ENCODE peak calls at places on chromosomes 3 and 15, in eight cellular contexts. G is left lung, Z is right lobe of liver, O is ascending aorta, C is right atrium auricular region, J is esophagus squamous epithelium, Y is heart right ventricle, D is DND-41. T is an unnamed sample. For H3K27me3, the result is how much of the 10 kb centered on the place peaks cover.

GRCh38 chr15:38611228-38611627 is 46.6 kb upstream of the RASGRP1 start:
- DNase-seq in G (no peak), Z (no peak), O (no peak), C (no peak), J (no peak), Y (no peak), D (peak), T (peak)

GRCh38 chr15:65355173-65355982 is 22.4 kb downstream of the IGDCC3 start:
- DNase-seq in G (no peak), Z (no peak), O (no peak), C (no peak), J (no peak), Y (no peak), D (no peak), T (no peak)

GRCh38 chr15:80507131-80507530 is 102.9 kb downstream of the ARNT2 start:
- DNase-seq in G (no peak), Z (no peak), O (no peak), C (no peak), J (no peak), Y (no peak), D (no peak), T (no peak)

GRCh38 chr3:37813403-37813802 is 48.3 kb upstream of the CTDSPL start:
- DNase-seq in G (no peak), Z (no peak), O (no peak), C (no peak), J (no peak), Y (no peak), D (no peak), T (no peak)

GRCh38 chr3:32575451-32575850 is 4.8 kb upstream of the DYNC1LI1 start:
- DNase-seq in G (no peak), Z (no peak), O (no peak), C (no peak), J (no peak), Y (no peak), D (no peak), T (no peak)

GRCh38 chr3:157693762-157694161 is 190.5 kb upstream of the VEPH1 start:
- DNase-seq in G (no peak), Z (no peak), O (no peak), C (no peak), J (no peak), Y (no peak), D (no peak), T (no peak)

GRCh38 chr3:63662500-63662899 is 10.0 kb downstream of the SNTN start:
- DNase-seq in G (no peak), Z (no peak), O (no peak), C (no peak), J (no peak), Y (no peak), D (no peak), T (no peak)

GRCh38 chr3:99236576-99236975 is 335.1 kb upstream of the DCBLD2 start:
- DNase-seq in G (no peak), Z (no peak), O (no peak), C (no peak), J (no peak), Y (no peak), D (no peak), T (no peak)

GRCh38 chr15:31439328-31439727 is 112.7 kb downstream of the KLF13 start:
- DNase-seq in G (no peak), Z (no peak), O (no peak), C (no peak), J (no peak), Y (no peak), D (no peak), T (no peak)

GRCh38 chr15:80530737-80531365 is 126.7 kb downstream of the ARNT2 start:
- DNase-seq in G (no peak), Z (no peak), O (no peak), C (no peak), J (no peak), Y (no peak), D (no peak), T (no peak)

GRCh38 chr3:189132125-189132744 is 39.5 kb upstream of the TPRG1 start:
- DNase-seq in G (peak), Z (no peak), O (no peak), C (peak), J (no peak), Y (peak), D (peak), T (peak)

GRCh38 chr3:184656991-184657669 is 54.7 kb downstream of the MAGEF1 start:
- DNase-seq in G (no peak), Z (no peak), O (no peak), C (no peak), J (no peak), Y (no peak), D (no peak), T (no peak)

GRCh38 chr3:119145500-119146167 is at the start of gene TEX55:
- DNase-seq in G (no peak), Z (no peak), O (no peak), C (no peak), J (no peak), Y (peak), D (no peak), T (no peak)

GRCh38 chr3:154684021-154684420 is 254.0 kb upstream of the GPR149 start:
- DNase-seq in G (no peak), Z (no peak), O (no peak), C (no peak), J (no peak), Y (no peak), D (peak), T (no peak)

GRCh38 chr3:63878394-63879089 is 14.9 kb downstream of the ATXN7 start:
- DNase-seq in G (no peak), Z (peak), O (no peak), C (no peak), J (no peak), Y (no peak), D (no peak), T (no peak)

GRCh38 chr15:67839358-67839928 is 402 bp downstream of the RNU6-1 start:
- DNase-seq in G (no peak), Z (no peak), O (no peak), C (no peak), J (no peak), Y (no peak), D (peak), T (no peak)

GRCh38 chr3:60047426-60048200 is 997.8 kb upstream of the CFAP20DC start:
- DNase-seq in G (no peak), Z (no peak), O (no peak), C (no peak), J (no peak), Y (no peak), D (no peak), T (no peak)

GRCh38 chr3:189513281-189514151 is 117.7 kb upstream of the TP63 start:
- DNase-seq in G (no peak), Z (no peak), O (no peak), C (no peak), J (no peak), Y (no peak), D (no peak), T (no peak)

GRCh38 chr15:39404767-39405173 is 176.1 kb upstream of the THBS1 start:
- DNase-seq in G (no peak), Z (no peak), O (no peak), C (peak), J (no peak), Y (no peak), D (no peak), T (no peak)

GRCh38 chr15:85711590-85712192 is 83.0 kb downstream of the KLHL25 start:
- DNase-seq in G (no peak), Z (no peak), O (no peak), C (no peak), J (no peak), Y (no peak), D (no peak), T (no peak)

GRCh38 chr15:57708047-57708446 is 1.5 kb downstream of the POLR2M start:
- DNase-seq in G (no peak), Z (no peak), O (no peak), C (no peak), J (no peak), Y (no peak), D (no peak), T (no peak)

GRCh38 chr3:82329300-82329699 is 567.9 kb upstream of the GBE1 start:
- DNase-seq in G (no peak), Z (no peak), O (no peak), C (no peak), J (no peak), Y (no peak), D (no peak), T (no peak)

GRCh38 chr3:49880581-49881328 is 11.0 kb upstream of the CAMKV start:
- DNase-seq in G (no peak), Z (no peak), O (no peak), C (no peak), J (no peak), Y (no peak), D (no peak), T (no peak)

GRCh38 chr15:73081321-73081958 is 29.2 kb downstream of the NEO1 start:
- DNase-seq in G (no peak), Z (no peak), O (no peak), C (no peak), J (no peak), Y (peak), D (peak), T (no peak)

GRCh38 chr15:69636516-69636915 is 183.9 kb downstream of the RPLP1 start:
- DNase-seq in G (no peak), Z (no peak), O (no peak), C (no peak), J (no peak), Y (no peak), D (no peak), T (no peak)
- H3K27me3 ChIP-seq in G (under half), Z (under half), O (under half), C (under half), J (under half), Y (under half), D (under half), T (under half)

GRCh38 chr15:48650931-48651330 is 5.4 kb upstream of the FBN1 start:
- DNase-seq in G (no peak), Z (no peak), O (no peak), C (no peak), J (no peak), Y (no peak), D (no peak), T (no peak)

GRCh38 chr15:48645558-48646330 is at the start of gene FBN1:
- DNase-seq in G (peak), Z (peak), O (peak), C (peak), J (peak), Y (peak), D (peak), T (no peak)

GRCh38 chr15:48646364-48646763 is 855 bp upstream of the FBN1 start:
- DNase-seq in G (no peak), Z (no peak), O (no peak), C (no peak), J (no peak), Y (no peak), D (no peak), T (no peak)

GRCh38 chr15:48644827-48645557 is 517 bp downstream of the FBN1 start:
- DNase-seq in G (peak), Z (peak), O (no peak), C (no peak), J (no peak), Y (peak), D (peak), T (no peak)

GRCh38 chr15:48647963-48648362 is 2.5 kb upstream of the FBN1 start:
- DNase-seq in G (no peak), Z (no peak), O (no peak), C (no peak), J (no peak), Y (no peak), D (no peak), T (no peak)
- TF ChIP-seq CTCF in G (no peak), Z (no peak), O (no peak), C (peak), J (no peak), Y (no peak), D (no peak), T (no peak)

DNA sequence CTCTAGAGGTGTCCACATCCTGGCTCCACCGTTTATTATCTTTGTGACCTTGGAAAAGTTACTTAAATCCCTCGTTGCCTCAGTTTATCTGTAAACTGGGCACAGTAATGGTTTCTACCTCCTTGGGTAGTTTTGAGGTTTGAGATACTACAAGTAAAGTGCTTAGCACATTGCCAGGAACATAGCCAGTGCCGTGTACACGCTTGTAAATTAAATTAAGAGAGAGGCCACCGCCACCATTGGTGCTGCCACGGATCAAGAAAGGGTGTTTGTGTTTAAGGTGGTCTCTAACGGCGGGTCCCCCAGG is 5.8 kb upstream of the WNT7A start:
- DNase-seq in G (no peak), Z (no peak), O (no peak), C (no peak), J (no peak), Y (no peak), D (no peak), T (no peak)
- H3K27me3 ChIP-seq in G (under half), Z (under half), O (under half), C (under half), J (under half), Y (under half), D (under half), T (under half)

DNA sequence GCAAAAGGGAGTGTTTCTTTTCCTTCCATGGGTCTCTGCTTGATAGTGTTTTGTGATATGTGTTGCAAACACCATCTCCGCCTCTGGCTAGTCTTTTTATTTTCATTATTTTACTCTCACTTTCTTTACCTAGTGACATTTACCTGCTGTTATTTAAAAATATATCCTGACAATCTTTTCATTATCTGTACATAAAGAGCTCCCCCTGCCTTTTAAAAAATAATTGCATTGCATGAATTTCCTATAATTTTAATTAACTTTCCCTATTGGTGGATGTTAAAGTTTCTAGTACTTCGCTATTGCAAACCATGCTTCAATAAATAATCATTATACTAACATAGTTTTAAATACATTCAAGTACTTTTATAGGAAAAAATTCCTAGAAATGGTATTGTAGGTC is 48.8 kb upstream of the GCNT3 start:
- DNase-seq in G (no peak), Z (no peak), O (no peak), C (no peak), J (no peak), Y (no peak), D (no peak), T (no peak)
- TF ChIP-seq CTCF in G (no peak), Z (no peak), O (no peak), C (no peak), J (no peak), Y (peak), D (peak), T (no peak)

DNA sequence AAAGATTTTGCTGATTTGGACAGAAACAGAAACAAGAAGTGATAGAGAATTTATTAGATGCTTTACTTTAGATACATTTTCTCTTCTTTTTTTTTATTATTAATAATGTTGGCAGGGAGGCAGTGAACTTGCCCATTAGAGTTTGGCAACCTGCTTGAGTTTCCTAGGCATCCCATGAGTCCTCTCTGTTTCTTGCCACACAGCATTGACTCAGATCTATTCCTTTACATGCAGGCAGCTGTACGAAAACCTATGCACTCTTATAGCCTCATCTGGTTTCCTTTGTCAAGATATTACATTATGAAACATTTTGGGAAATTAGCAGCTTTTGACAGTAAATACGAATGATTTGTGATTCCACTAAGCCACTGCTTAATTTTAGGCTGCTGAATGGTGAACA is 23.2 kb downstream of the IL1RAP start:
- DNase-seq in G (no peak), Z (no peak), O (no peak), C (no peak), J (no peak), Y (no peak), D (no peak), T (no peak)
- H3K27me3 ChIP-seq in G (under half), Z (under half), O (under half), C (under half), J (under half), Y (under half), D (under half), T (under half)

GRCh38 chr3:67906256-67906655 is 251.8 kb upstream of the SUCLG2 start:
- DNase-seq in G (no peak), Z (no peak), O (no peak), C (no peak), J (no peak), Y (no peak), D (no peak), T (no peak)

GRCh38 chr3:67898916-67899315 is 244.5 kb upstream of the SUCLG2 start:
- DNase-seq in G (no peak), Z (no peak), O (no peak), C (no peak), J (no peak), Y (no peak), D (no peak), T (no peak)

GRCh38 chr3:67897686-67898336 is 243.4 kb upstream of the SUCLG2 start:
- DNase-seq in G (no peak), Z (no peak), O (no peak), C (no peak), J (no peak), Y (no peak), D (no peak), T (no peak)

GRCh38 chr3:67896130-67896529 is 241.7 kb upstream of the SUCLG2 start:
- DNase-seq in G (no peak), Z (no peak), O (no peak), C (no peak), J (no peak), Y (no peak), D (no peak), T (no peak)

DNA sequence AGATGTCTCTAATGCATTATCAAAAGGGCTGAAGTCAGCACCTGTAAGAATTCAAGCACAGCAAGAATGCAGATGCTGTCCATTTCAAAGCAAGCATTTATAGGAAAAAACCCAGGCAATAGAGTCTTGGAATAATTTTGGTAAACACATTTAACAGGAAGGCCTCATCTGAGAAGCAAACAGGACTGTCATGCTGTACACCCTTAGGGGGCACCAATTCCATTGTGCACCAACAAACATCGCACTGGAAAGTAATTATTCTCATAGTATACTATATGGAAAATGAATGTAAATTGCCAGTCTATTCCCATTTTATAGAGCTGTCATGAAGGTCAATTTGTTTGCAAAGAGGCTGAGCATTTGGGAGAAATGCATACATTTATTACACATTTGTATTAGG is 247.3 kb upstream of the SUCLG2 start:
- DNase-seq in G (no peak), Z (no peak), O (no peak), C (no peak), J (no peak), Y (no peak), D (no peak), T (no peak)
- TF ChIP-seq CTCF in G (no peak), Z (peak), O (no peak), C (no peak), J (no peak), Y (peak), D (peak), T (peak)

GRCh38 chr15:60001642-60002527 is 2.2 kb upstream of the FOXB1 start:
- DNase-seq in G (no peak), Z (no peak), O (no peak), C (no peak), J (no peak), Y (no peak), D (no peak), T (peak)

GRCh38 chr15:60003243-60004018 is 680 bp upstream of the FOXB1 start:
- DNase-seq in G (no peak), Z (no peak), O (no peak), C (no peak), J (no peak), Y (no peak), D (peak), T (no peak)

GRCh38 chr15:60004019-60004845 is at the start of gene FOXB1:
- DNase-seq in G (no peak), Z (no peak), O (no peak), C (no peak), J (no peak), Y (no peak), D (peak), T (no peak)

GRCh38 chr15:60000824-60001641 is 3.1 kb upstream of the FOXB1 start:
- DNase-seq in G (no peak), Z (no peak), O (no peak), C (no peak), J (no peak), Y (no peak), D (no peak), T (no peak)

DNA sequence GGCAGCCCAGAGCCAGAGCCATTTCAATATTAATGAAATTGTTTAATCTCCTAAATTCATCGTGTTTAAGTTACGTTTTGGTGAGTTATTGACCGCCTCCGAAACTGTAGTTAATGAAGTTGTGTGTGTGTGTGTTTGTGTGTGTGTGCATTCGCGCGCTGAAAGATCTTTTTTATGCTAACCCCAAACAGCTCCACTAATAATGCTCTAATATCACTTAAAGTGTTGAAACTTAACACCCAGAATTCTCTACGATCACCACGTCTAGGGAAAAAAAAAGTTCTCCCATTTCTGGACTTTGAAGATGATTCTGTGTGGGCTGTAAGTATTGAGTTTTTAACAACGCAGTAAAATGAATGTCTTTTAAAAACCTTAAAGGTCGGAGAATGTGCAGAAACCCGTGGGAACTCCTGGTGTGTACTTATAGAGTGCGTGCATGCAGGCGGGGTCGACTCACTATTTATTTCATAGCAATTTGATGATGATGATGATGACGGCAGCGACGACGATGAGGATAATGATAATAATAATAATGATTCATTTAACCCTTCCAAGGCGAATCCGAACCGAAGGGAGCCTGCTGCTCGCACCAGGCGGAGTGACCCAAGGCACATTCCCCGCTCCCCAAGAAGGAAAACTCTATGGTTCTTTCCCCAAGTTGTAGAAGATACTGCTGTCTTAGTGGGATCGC is 1.4 kb upstream of the FOXB1 start:
- DNase-seq in G (no peak), Z (no peak), O (no peak), C (no peak), J (no peak), Y (no peak), D (no peak), T (no peak)
- H3K27me3 ChIP-seq in G (half or more), Z (under half), O (half or more), C (half or more), J (under half), Y (half or more), D (under half), T (half or more)

DNA sequence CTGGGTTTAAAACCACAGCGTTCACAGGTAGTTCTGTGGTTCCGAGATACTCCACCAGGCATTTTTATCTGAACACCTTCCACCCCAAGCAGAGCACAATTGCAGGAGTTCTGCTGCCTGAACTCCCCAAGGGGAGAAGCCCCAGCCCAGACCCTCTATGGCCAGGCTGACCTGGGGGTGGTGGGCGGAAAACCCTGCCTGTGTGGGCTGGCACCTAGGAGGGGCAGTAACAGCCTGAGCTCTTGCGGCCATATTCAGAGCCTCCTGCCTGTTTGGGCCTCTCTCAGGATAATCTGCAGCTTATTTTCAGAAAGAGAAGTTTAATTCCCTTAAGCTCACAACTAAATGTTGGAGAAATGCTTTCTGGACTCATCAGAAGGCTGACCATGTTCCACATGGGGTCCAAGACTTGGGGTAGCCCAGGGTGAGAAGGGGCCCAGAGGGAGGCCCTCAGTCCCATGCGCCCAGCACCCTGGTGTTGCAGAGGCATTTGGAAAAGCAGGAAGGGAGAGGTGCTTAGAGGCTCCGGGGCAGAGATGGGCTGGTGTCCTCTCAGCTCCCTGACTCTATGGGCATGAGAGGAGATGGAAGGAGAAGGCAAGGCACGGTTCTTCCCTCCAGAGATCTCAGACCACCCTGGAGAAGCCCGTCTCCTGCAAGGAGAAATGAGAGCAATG is 195.6 kb upstream of the TPM1 start:
- DNase-seq in G (no peak), Z (no peak), O (no peak), C (no peak), J (no peak), Y (no peak), D (no peak), T (no peak)
- TF ChIP-seq CTCF in G (no peak), Z (no peak), O (no peak), C (no peak), J (no peak), Y (no peak), D (no peak), T (no peak)

T was measured in CD4-positive, alpha-beta T cell.